ENCODE peak calls at places on chromosome 14, in seven cellular contexts. J is neural crest cell; N is stimulated activated naive CD4-positive, alpha-beta T cell; B is right cardiac atrium; W is MM.1S; E is activated CD4-positive, CD25-positive, alpha-beta regulatory T cell; K is COR-L47. S is an unnamed sample.

GRCh38 chr14:65438266-65438933 is 25.9 kb downstream of the FUT8 start:
- DNase-seq in J (no peak), N (no peak), B (no peak), W (no peak), E (no peak), K (no peak), S (no peak)

GRCh38 chr14:35760143-35760542 is 49.0 kb downstream of the RALGAPA1 start:
- DNase-seq in J (no peak), N (no peak), B (no peak), W (no peak), E (no peak), K (no peak), S (no peak)

GRCh38 chr14:104393898-104394605 is 185.5 kb upstream of the C14orf180 start:
- DNase-seq in J (no peak), N (peak; percentile 81), B (peak; percentile 86), W (peak; percentile 31), E (peak; percentile 72), K (no peak), S (peak; percentile 72)

GRCh38 chr14:67566908-67567307 is 33.2 kb downstream of the PIGH start:
- DNase-seq in J (no peak), N (no peak), B (no peak), W (no peak), E (no peak), K (no peak), S (no peak)

GRCh38 chr14:41817626-41818025 is 210.9 kb downstream of the LRFN5 start:
- DNase-seq in J (no peak), N (no peak), B (no peak), W (no peak), E (no peak), K (no peak), S (no peak)

GRCh38 chr14:66038214-66038977 is 447.8 kb upstream of the CCDC196 start:
- DNase-seq in J (peak; percentile 16), N (no peak), B (peak; percentile 32), W (no peak), E (no peak), K (no peak), S (no peak)

GRCh38 chr14:36884049-36884448 is 222.4 kb downstream of the PAX9 start:
- DNase-seq in J (no peak), N (no peak), B (no peak), W (no peak), E (no peak), K (no peak), S (no peak)

GRCh38 chr14:103625361-103626095 is 3.5 kb upstream of the KLC1 start:
- DNase-seq in J (no peak), N (peak; percentile 59), B (no peak), W (no peak), E (no peak), K (no peak), S (peak; percentile 39)

GRCh38 chr14:85468815-85469214 is 61.1 kb upstream of the FLRT2 start:
- DNase-seq in J (no peak), N (no peak), B (no peak), W (no peak), E (no peak), K (no peak), S (no peak)

GRCh38 chr14:89765346-89765745 is 189.2 kb downstream of the EFCAB11 start:
- DNase-seq in J (no peak), N (no peak), B (no peak), W (no peak), E (no peak), K (no peak), S (no peak)

S was measured in T-helper 22 cell.